ENCODE peak calls at places on chromosomes 13 and 19, in ten cellular contexts. S is left cardiac atrium; I is IMR-90; E is stimulated activated CD8-positive, alpha-beta memory T cell treated with anti-CD3 and anti-CD28 coated beads, Interleukin-12 subunit alpha, Interleukin-12 subunit beta, amount 100 ng/mL, for 4 hours; N is GOT3; Q is NT2/D1; H is stimulated activated naive CD8-positive, alpha-beta T cell treated with anti-CD3 and anti-CD28 coated beads, Interleukin-15, amount 100 ng/mL, for 72 hours; U is NCI-H146; W is activated T-cell treated with anti-CD3 and anti-CD28 coated beads for 48 hours; Y is astrocyte of the cerebellum. C is an unnamed sample.

GRCh38 chr19:1046117-1046626 is 6.3 kb downstream of the ABCA7 start:
- DNase-seq in S (no peak), I (no peak), E (no peak), N (no peak), Q (no peak), H (no peak), U (no peak), W (no peak), Y (no peak), C (no peak)

GRCh38 chr19:40549007-40549708 is 27.5 kb upstream of the SHKBP1 start:
- DNase-seq in S (peak), I (peak), E (peak), N (no peak), Q (peak), H (peak), U (peak), W (peak), Y (peak), C (peak)

GRCh38 chr13:33262069-33262487 is 23.5 kb downstream of the STARD13 start:
- DNase-seq in S (no peak), I (peak), E (no peak), N (no peak), Q (no peak), H (no peak), U (peak), W (no peak), Y (no peak), C (no peak)

GRCh38 chr19:15702590-15702930 is 25.3 kb upstream of the OR10H2 start:
- DNase-seq in S (peak), I (no peak), E (no peak), N (no peak), Q (no peak), H (peak), U (peak), W (peak), Y (no peak), C (peak)

GRCh38 chr13:43981512-43982301 is 102.0 kb downstream of the LACC1 start:
- DNase-seq in S (no peak), I (no peak), E (no peak), N (no peak), Q (no peak), H (no peak), U (no peak), W (no peak), Y (no peak), C (no peak)

GRCh38 chr19:19171821-19172532 is 1.9 kb upstream of the MEF2B start:
- DNase-seq in S (no peak), I (peak), E (no peak), N (no peak), Q (no peak), H (no peak), U (peak), W (no peak), Y (no peak), C (no peak)

GRCh38 chr19:6276447-6276846 is 3.3 kb downstream of the MLLT1 start:
- DNase-seq in S (peak), I (peak), E (no peak), N (no peak), Q (no peak), H (no peak), U (no peak), W (no peak), Y (no peak), C (peak)

GRCh38 chr19:18700501-18701249 is 17.2 kb downstream of the CRTC1 start:
- DNase-seq in S (peak), I (peak), E (peak), N (no peak), Q (no peak), H (peak), U (peak), W (peak), Y (no peak), C (peak)

GRCh38 chr13:99124695-99125334 is 75.8 kb upstream of the UBAC2 start:
- DNase-seq in S (no peak), I (peak), E (no peak), N (no peak), Q (no peak), H (no peak), U (no peak), W (no peak), Y (peak), C (no peak)

GRCh38 chr13:40974460-40975407 is 44.4 kb downstream of the ELF1 start:
- DNase-seq in S (no peak), I (peak), E (no peak), N (no peak), Q (peak), H (peak), U (peak), W (no peak), Y (no peak), C (peak)

GRCh38 chr19:35620001-35620400 is 7.5 kb downstream of the HAUS5 start:
- DNase-seq in S (no peak), I (no peak), E (no peak), N (no peak), Q (no peak), H (no peak), U (no peak), W (no peak), Y (no peak), C (no peak)

GRCh38 chr13:31518666-31519065 is 220.7 kb upstream of the RXFP2 start:
- DNase-seq in S (no peak), I (no peak), E (no peak), N (no peak), Q (no peak), H (no peak), U (no peak), W (no peak), Y (no peak), C (no peak)

GRCh38 chr13:50452028-50452427 is 391.5 kb downstream of the DLEU7 start:
- DNase-seq in S (no peak), I (no peak), E (no peak), N (no peak), Q (no peak), H (no peak), U (no peak), W (no peak), Y (no peak), C (no peak)

GRCh38 chr19:33399745-33400681 is 26.5 kb downstream of the CEBPG start:
- DNase-seq in S (peak), I (no peak), E (no peak), N (no peak), Q (no peak), H (no peak), U (no peak), W (no peak), Y (no peak), C (no peak)

GRCh38 chr19:32070101-32070500 is 275.3 kb upstream of the ZNF507 start:
- DNase-seq in S (no peak), I (no peak), E (no peak), N (no peak), Q (no peak), H (no peak), U (no peak), W (no peak), Y (no peak), C (no peak)

GRCh38 chr19:19032420-19033175 is 719 bp downstream of the SUGP2 start:
- DNase-seq in S (peak), I (peak), E (peak), N (peak), Q (peak), H (peak), U (peak), W (peak), Y (peak), C (peak)

GRCh38 chr13:39561971-39562370 is 41.0 kb downstream of the LHFPL6 start:
- DNase-seq in S (no peak), I (no peak), E (no peak), N (no peak), Q (no peak), H (no peak), U (no peak), W (no peak), Y (no peak), C (no peak)

GRCh38 chr13:53068841-53069520 is 40.4 kb downstream of the OLFM4 start:
- DNase-seq in S (no peak), I (no peak), E (no peak), N (no peak), Q (no peak), H (no peak), U (peak), W (no peak), Y (no peak), C (no peak)

GRCh38 chr13:30968734-30969335 is 36.4 kb downstream of the TEX26 start:
- DNase-seq in S (no peak), I (peak), E (no peak), N (no peak), Q (no peak), H (no peak), U (no peak), W (no peak), Y (peak), C (peak)

GRCh38 chr13:27131202-27131623 is 40.4 kb downstream of the USP12 start:
- DNase-seq in S (no peak), I (peak), E (peak), N (no peak), Q (no peak), H (peak), U (no peak), W (peak), Y (no peak), C (peak)

GRCh38 chr13:79194272-79194671 is 211.8 kb downstream of the RBM26 start:
- DNase-seq in S (no peak), I (no peak), E (no peak), N (no peak), Q (no peak), H (peak), U (no peak), W (peak), Y (no peak), C (no peak)

GRCh38 chr19:2282062-2282861 is at the start of gene PEAK3:
- DNase-seq in S (peak), I (peak), E (no peak), N (no peak), Q (no peak), H (no peak), U (peak), W (no peak), Y (no peak), C (peak)

GRCh38 chr19:47509973-47510372 is 4.9 kb downstream of the NAPA start:
- DNase-seq in S (peak), I (no peak), E (no peak), N (no peak), Q (no peak), H (no peak), U (no peak), W (no peak), Y (no peak), C (no peak)

GRCh38 chr19:5823579-5824281 is 15.8 kb downstream of the FUT6 start:
- DNase-seq in S (no peak), I (no peak), E (no peak), N (no peak), Q (no peak), H (no peak), U (no peak), W (no peak), Y (no peak), C (no peak)

GRCh38 chr19:29927944-29928669 is 13.9 kb upstream of the URI1 start:
- DNase-seq in S (no peak), I (no peak), E (no peak), N (no peak), Q (no peak), H (no peak), U (no peak), W (no peak), Y (no peak), C (peak)

GRCh38 chr19:45822716-45823115 is 7.6 kb upstream of the RSPH6A start:
- DNase-seq in S (no peak), I (no peak), E (no peak), N (no peak), Q (no peak), H (no peak), U (no peak), W (no peak), Y (no peak), C (no peak)

GRCh38 chr19:46932346-46932745 is 71.5 kb downstream of the ARHGAP35 start:
- DNase-seq in S (no peak), I (peak), E (no peak), N (no peak), Q (no peak), H (no peak), U (no peak), W (no peak), Y (no peak), C (peak)

GRCh38 chr13:97852181-97852874 is 101.1 kb upstream of the IPO5 start:
- DNase-seq in S (no peak), I (no peak), E (no peak), N (no peak), Q (no peak), H (no peak), U (no peak), W (no peak), Y (no peak), C (no peak)

GRCh38 chr13:31160857-31161582 is 684 bp downstream of the HSPH1 start:
- DNase-seq in S (peak), I (peak), E (peak), N (no peak), Q (no peak), H (peak), U (peak), W (peak), Y (peak), C (peak)

GRCh38 chr19:46915386-46915785 is 54.6 kb downstream of the ARHGAP35 start:
- DNase-seq in S (no peak), I (no peak), E (no peak), N (no peak), Q (no peak), H (no peak), U (no peak), W (no peak), Y (no peak), C (peak)

GRCh38 chr13:41058229-41059070 is 2.9 kb upstream of the WBP4 start:
- DNase-seq in S (peak), I (peak), E (no peak), N (no peak), Q (no peak), H (no peak), U (no peak), W (no peak), Y (peak), C (peak)

GRCh38 chr19:17327654-17328516 is 6.8 kb downstream of the ANO8 start:
- DNase-seq in S (peak), I (no peak), E (peak), N (no peak), Q (no peak), H (peak), U (peak), W (peak), Y (no peak), C (peak)

GRCh38 chr19:49921871-49922755 is 6.9 kb upstream of the ATF5 start:
- DNase-seq in S (no peak), I (peak), E (no peak), N (no peak), Q (no peak), H (no peak), U (no peak), W (no peak), Y (no peak), C (no peak)

C was measured in cardiac muscle cell.